ENCODE peak calls at places on chromosome 7, in four cellular contexts. One of them, this sample, is unnamed.
A peak's percentile ranks its signal among the peaks of the same experiment; 100 is the strongest.

GRCh38 chr7:151889406-151890354 is 12.8 kb upstream of the PRKAG2 start:
- DNase-seq in mesendoderm: no peak
- DNase-seq in caudate nucleus: no peak
- DNase-seq in lung: no peak
- DNase-seq in this sample: no peak

GRCh38 chr7:22402250-22402649 is 45.3 kb upstream of the RAPGEF5 start:
- DNase-seq in mesendoderm: no peak
- DNase-seq in lung: no peak
- DNase-seq in caudate nucleus: no peak
- DNase-seq in this sample: peak; percentile 39

GRCh38 chr7:132577206-132578049 is 1.2 kb upstream of the PLXNA4 start:
- DNase-seq in mesendoderm: peak; percentile 88
- DNase-seq in caudate nucleus: peak; percentile 39
- DNase-seq in lung: peak; percentile 38
- DNase-seq in this sample: peak; percentile 56

GRCh38 chr7:101201695-101202602 is 1.1 kb upstream of the MOGAT3 start:
- DNase-seq in caudate nucleus: no peak
- DNase-seq in lung: no peak
- DNase-seq in mesendoderm: no peak
- DNase-seq in this sample: no peak

GRCh38 chr7:483656-484364 is 35.8 kb downstream of the PDGFA start:
- DNase-seq in lung: no peak
- DNase-seq in caudate nucleus: no peak
- DNase-seq in mesendoderm: no peak
- DNase-seq in this sample: no peak

GRCh38 chr7:141527076-141527475 is 24.1 kb upstream of the AGK start:
- DNase-seq in caudate nucleus: no peak
- DNase-seq in lung: no peak
- DNase-seq in mesendoderm: no peak
- DNase-seq in this sample: no peak

GRCh38 chr7:31051598-31052503 is at the start of gene ADCYAP1R1:
- DNase-seq in mesendoderm: peak; percentile 62
- DNase-seq in caudate nucleus: peak; percentile 19
- DNase-seq in lung: no peak
- DNase-seq in this sample: no peak

GRCh38 chr7:137328389-137329120 is 15.0 kb downstream of the PTN start:
- DNase-seq in mesendoderm: no peak
- DNase-seq in caudate nucleus: no peak
- DNase-seq in lung: no peak
- DNase-seq in this sample: no peak

GRCh38 chr7:134919240-134919641 is 67.1 kb upstream of the AGBL3 start:
- DNase-seq in caudate nucleus: no peak
- DNase-seq in mesendoderm: no peak
- DNase-seq in lung: no peak
- DNase-seq in this sample: no peak

GRCh38 chr7:123621707-123622106 is 20.1 kb downstream of the ASB15 start:
- DNase-seq in mesendoderm: no peak
- DNase-seq in lung: no peak
- DNase-seq in caudate nucleus: no peak
- DNase-seq in this sample: no peak

GRCh38 chr7:155489862-155490696 is 32.1 kb downstream of the EN2 start:
- DNase-seq in mesendoderm: no peak
- DNase-seq in lung: no peak
- DNase-seq in caudate nucleus: no peak
- DNase-seq in this sample: no peak

GRCh38 chr7:5701085-5701914 is 80.2 kb downstream of the RNF216 start:
- DNase-seq in mesendoderm: no peak
- DNase-seq in lung: no peak
- DNase-seq in caudate nucleus: no peak
- DNase-seq in this sample: peak; percentile 49

GRCh38 chr7:82441916-82442478 is 1.6 kb downstream of the CACNA2D1 start:
- DNase-seq in lung: no peak
- DNase-seq in mesendoderm: peak; percentile 85
- DNase-seq in caudate nucleus: no peak
- DNase-seq in this sample: no peak

GRCh38 chr7:107464666-107465065 is 5.2 kb upstream of the GPR22 start:
- DNase-seq in caudate nucleus: no peak
- DNase-seq in lung: no peak
- DNase-seq in mesendoderm: no peak
- DNase-seq in this sample: no peak

GRCh38 chr7:2652736-2653060 is 20.9 kb downstream of the TTYH3 start:
- DNase-seq in mesendoderm: no peak
- DNase-seq in lung: no peak
- DNase-seq in caudate nucleus: no peak
- DNase-seq in this sample: no peak

GRCh38 chr7:37923996-37924395 is 3.6 kb downstream of the EPDR1 start:
- DNase-seq in mesendoderm: no peak
- DNase-seq in lung: no peak
- DNase-seq in caudate nucleus: no peak
- DNase-seq in this sample: no peak

GRCh38 chr7:114922652-114923402 is 933 bp downstream of the MDFIC start:
- DNase-seq in lung: peak; percentile 59
- DNase-seq in caudate nucleus: no peak
- DNase-seq in mesendoderm: peak; percentile 85
- DNase-seq in this sample: peak; percentile 74

GRCh38 chr7:29170781-29171180 is 23.8 kb upstream of the CHN2 start:
- DNase-seq in mesendoderm: no peak
- DNase-seq in lung: no peak
- DNase-seq in caudate nucleus: no peak
- DNase-seq in this sample: no peak

GRCh38 chr7:101106387-101106786 is 20.5 kb upstream of the SERPINE1 start:
- DNase-seq in caudate nucleus: no peak
- DNase-seq in lung: no peak
- DNase-seq in mesendoderm: no peak
- DNase-seq in this sample: no peak

GRCh38 chr7:48301201-48301600 is 129.9 kb downstream of the ABCA13 start:
- DNase-seq in lung: no peak
- DNase-seq in mesendoderm: no peak
- DNase-seq in caudate nucleus: no peak
- DNase-seq in this sample: no peak